ENCODE peak calls at places on chromosomes 3 and 15, in four cellular contexts. N is HepG2, M is A549, I is K562. O is an unnamed sample.

GRCh38 chr3:69161587-69162196 is 39.3 kb upstream of the LMOD3 start:
- DNase-seq in N (peak; percentile 43), M (peak; percentile 42), I (peak; percentile 46), O (peak; percentile 25)

GRCh38 chr15:38130739-38131498 is 121.7 kb upstream of the SPRED1 start:
- DNase-seq in N (no peak), M (no peak), I (no peak), O (peak; percentile 51)

GRCh38 chr3:15551902-15552301 is 30.4 kb upstream of the COLQ start:
- DNase-seq in N (no peak), M (no peak), I (no peak), O (no peak)

GRCh38 chr3:56751056-56751455 is 50.7 kb downstream of the ARHGEF3 start:
- DNase-seq in N (no peak), M (no peak), I (no peak), O (no peak)

GRCh38 chr15:92807971-92808571 is 92.1 kb upstream of the CHD2 start:
- DNase-seq in N (no peak), M (peak; percentile 81), I (no peak), O (no peak)

GRCh38 chr15:74384566-74385441 is 17.4 kb upstream of the CYP11A1 start:
- DNase-seq in N (no peak), M (peak; percentile 28), I (no peak), O (peak; percentile 95)

GRCh38 chr3:156676467-156677119 is 2.2 kb downstream of the TIPARP start:
- DNase-seq in N (no peak), M (peak; percentile 52), I (no peak), O (no peak)

GRCh38 chr15:64911317-64912186 is at the start of gene ANKDD1A:
- DNase-seq in N (no peak), M (peak; percentile 70), I (peak; percentile 72), O (no peak)

GRCh38 chr3:65596511-65597224 is 442.1 kb downstream of the MAGI1 start:
- DNase-seq in N (no peak), M (no peak), I (no peak), O (no peak)

GRCh38 chr15:85910796-85911195 is 116.1 kb upstream of the KLHL25 start:
- DNase-seq in N (no peak), M (peak; percentile 11), I (no peak), O (no peak)

GRCh38 chr3:103403191-103403590 is 968.4 kb downstream of the ZPLD1 start:
- DNase-seq in N (no peak), M (no peak), I (no peak), O (no peak)

GRCh38 chr15:71049706-71050422 is 65.4 kb upstream of the THSD4 start:
- DNase-seq in N (no peak), M (no peak), I (no peak), O (no peak)

GRCh38 chr15:45704329-45705249 is 69.8 kb downstream of the SQOR start:
- DNase-seq in N (no peak), M (no peak), I (no peak), O (no peak)

GRCh38 chr3:102979682-102980378 is 545.0 kb downstream of the ZPLD1 start:
- DNase-seq in N (no peak), M (peak; percentile 85), I (no peak), O (no peak)

GRCh38 chr3:139110072-139110830 is 65.6 kb upstream of the PRR23C start:
- DNase-seq in N (no peak), M (no peak), I (no peak), O (no peak)

GRCh38 chr3:70277304-70277703 is 35.1 kb downstream of the MDFIC2 start:
- DNase-seq in N (no peak), M (peak; percentile 61), I (no peak), O (no peak)

DNA sequence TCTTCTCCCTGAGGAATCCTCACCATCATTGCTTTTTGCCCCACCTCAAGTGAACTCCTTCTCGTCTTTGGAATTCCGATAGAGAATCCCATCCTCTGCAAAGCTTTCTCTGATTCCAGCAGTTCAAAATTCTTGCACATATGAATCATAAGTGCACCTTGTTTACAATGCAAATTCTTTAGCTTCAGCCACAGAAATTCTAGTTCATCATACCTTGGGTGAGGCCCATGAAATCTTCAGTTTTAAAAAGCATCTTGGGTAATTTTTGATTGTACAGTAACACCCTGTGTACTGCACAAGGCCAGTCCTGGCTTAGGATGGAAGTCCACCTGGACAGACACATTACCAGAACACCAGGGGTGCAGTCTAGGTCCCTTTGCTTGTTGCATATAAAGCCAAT is 30.8 kb downstream of the MDFIC2 start:
- DNase-seq in N (no peak), M (peak; percentile 90), I (no peak), O (no peak)
- TF ChIP-seq CHD4 in N (no peak), M (no peak), I (no peak), O (no peak)

DNA sequence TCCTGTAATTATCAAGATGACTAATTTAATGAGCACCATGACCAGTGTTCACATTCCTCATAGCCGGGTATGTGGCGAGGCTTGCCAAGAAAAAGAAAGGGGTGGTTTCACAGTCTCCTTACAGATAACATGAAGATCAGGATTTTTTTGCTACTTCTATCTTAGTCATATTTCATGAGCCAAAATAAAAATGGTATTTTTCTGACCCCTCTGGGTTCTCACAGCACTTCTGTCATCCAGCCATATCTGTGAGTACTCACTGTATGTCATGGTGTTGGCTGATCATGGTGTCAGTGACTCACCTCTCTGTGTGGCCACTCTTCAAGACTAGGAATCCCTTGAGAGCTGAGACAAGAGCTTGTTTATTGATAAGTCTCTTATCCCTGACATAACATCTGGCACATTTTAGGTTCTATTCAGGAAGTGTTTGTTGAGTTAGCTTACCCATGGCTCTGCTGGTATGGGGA is 130.5 kb upstream of the LMCD1 start:
- DNase-seq in N (no peak), M (no peak), I (no peak), O (no peak)
- TF ChIP-seq CHD4 in N (no peak), M (no peak), I (no peak), O (no peak)

DNA sequence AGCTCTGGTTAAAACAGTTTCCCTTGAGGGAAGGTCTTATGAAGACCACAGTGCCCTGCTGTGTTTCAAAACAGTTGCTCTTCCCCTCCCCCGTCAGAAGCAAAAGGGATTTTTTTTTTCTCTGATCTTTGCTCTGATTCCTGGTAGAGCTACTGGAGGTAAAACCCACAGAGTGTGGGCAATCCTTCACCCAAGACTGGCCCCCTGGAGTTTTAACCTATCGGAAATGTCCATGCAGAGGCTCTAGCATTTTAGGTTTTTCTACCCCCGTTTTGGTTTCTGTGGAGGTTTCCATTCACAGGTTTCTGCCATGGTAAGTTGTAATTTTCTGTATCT is 27.7 kb downstream of the GRM2 start:
- DNase-seq in N (no peak), M (no peak), I (no peak), O (no peak)
- TF ChIP-seq CHD4 in N (no peak), M (no peak), I (no peak), O (no peak)

DNA sequence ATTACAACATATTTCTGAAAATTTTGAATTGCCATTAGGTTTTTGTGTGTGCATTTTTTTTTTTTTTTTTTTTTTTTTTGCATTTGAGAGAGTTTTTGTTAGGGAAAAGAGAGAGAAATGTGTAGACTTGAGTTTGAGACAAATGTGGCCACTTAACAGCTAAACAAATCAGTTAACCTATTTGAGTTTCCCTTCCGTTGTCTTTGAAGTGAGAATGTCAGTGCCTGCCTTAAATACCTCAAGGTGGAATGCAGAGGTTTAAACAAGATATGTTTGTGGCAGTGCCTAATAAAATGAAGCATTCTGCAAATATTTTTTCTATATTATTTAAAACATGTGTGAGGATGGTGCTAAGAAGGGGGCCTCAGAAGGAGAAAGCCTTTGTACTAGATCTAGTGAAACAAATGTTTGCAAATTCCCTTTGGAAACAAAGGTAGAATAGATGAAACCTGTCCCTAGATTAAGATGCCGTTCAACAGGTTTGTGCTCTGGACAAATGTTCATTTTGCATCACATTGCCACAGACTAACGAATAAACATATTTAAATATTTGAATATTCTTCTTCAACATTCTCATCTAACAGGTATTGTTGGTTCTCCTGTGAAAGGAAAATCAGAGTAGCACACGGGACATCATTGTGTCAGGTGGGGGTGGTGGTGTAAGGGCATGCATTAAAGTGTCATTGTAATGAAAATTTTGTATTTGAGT is 80.7 kb downstream of the SATB1 start:
- DNase-seq in N (no peak), M (no peak), I (no peak), O (no peak)
- TF ChIP-seq CHD4 in N (no peak), M (no peak), I (no peak), O (no peak)

GRCh38 chr15:68578960-68579935 is at the start of gene CORO2B:
- DNase-seq in N (no peak), M (peak; percentile 31), I (no peak), O (no peak)
- TF ChIP-seq CHD4 in N (no peak), M (no peak), I (no peak), O (no peak)

DNA sequence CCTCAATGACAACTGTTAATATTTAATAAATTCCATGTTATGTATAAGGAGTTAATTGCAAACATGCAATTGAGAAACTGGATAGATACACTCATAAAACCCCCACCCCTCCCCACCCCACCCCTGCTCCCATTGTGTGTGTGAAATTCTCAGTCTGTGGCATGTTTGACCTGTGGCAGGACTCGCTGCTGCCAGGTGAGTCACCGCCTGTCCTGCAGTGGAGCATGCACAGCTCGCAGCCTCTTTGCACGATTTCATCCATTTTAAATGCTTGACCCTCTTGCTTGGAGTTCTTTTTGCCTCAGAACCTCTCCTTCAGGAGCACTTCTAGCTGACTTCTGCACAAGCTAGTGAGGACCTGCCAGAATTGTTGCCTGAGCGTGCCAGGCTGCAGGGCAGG is 5.3 kb upstream of the APEH start:
- DNase-seq in N (peak; percentile 21), M (peak; percentile 27), I (no peak), O (no peak)
- TF ChIP-seq CHD4 in N (no peak), M (no peak), I (no peak), O (no peak)

GRCh38 chr3:55440406-55440708 is 46.7 kb downstream of the WNT5A start:
- DNase-seq in N (no peak), M (no peak), I (no peak), O (no peak)
- TF ChIP-seq CHD4 in N (no peak), M (no peak), I (no peak), O (no peak)

GRCh38 chr3:49593046-49593445 is 38.8 kb downstream of the BSN start:
- DNase-seq in N (no peak), M (peak; percentile 7), I (no peak), O (no peak)
- TF ChIP-seq CHD4 in N (no peak), M (no peak), I (no peak), O (no peak)

GRCh38 chr15:87848012-87848411 is 408.5 kb downstream of the NTRK3 start:
- DNase-seq in N (no peak), M (no peak), I (no peak), O (no peak)

GRCh38 chr15:87843312-87843711 is 413.2 kb downstream of the NTRK3 start:
- DNase-seq in N (no peak), M (no peak), I (no peak), O (no peak)

GRCh38 chr15:87844031-87844430 is 412.5 kb downstream of the NTRK3 start:
- DNase-seq in N (no peak), M (no peak), I (no peak), O (no peak)

GRCh38 chr15:87849181-87849580 is 407.4 kb downstream of the NTRK3 start:
- DNase-seq in N (no peak), M (no peak), I (no peak), O (no peak)

DNA sequence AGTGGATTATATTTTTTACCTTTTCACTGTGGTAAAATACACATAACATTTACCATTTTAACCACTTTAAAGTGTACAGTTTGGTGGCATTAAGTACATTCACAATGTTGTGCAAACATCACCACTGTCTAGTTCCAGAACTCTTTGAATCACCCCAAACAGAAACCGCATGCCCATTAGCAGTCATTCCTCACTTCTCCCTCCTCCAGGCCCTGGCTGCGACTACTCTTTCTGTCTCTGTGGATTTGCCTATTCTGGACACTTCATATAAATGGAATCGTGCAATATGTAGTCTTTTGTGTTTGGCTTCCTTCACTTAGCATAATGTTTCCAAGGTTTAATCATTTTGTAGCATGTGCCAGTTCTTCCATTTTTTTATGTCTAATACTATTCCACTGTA is 409.8 kb downstream of the NTRK3 start:
- DNase-seq in N (no peak), M (no peak), I (no peak), O (no peak)
- TF ChIP-seq CHD4 in N (no peak), M (no peak), I (no peak), O (no peak)

O was measured in GM12878.